ENCODE peak calls at places on chromosomes 5 and 9, in ten cellular contexts. J, I, V, Z, N, F, Y, M, G and K are unnamed samples.

GRCh38 chr9:75111019-75111622 is 22.8 kb downstream of the OSTF1 start:
- DNase-seq in Z (no peak), N (no peak), F (no peak), M (no peak), G (no peak), I (no peak), V (peak), J (no peak), Y (no peak), K (no peak)

GRCh38 chr5:60852317-60852716 is 8.2 kb upstream of the ELOVL7 start:
- DNase-seq in M (no peak), F (no peak), J (no peak), V (no peak), Z (no peak), I (no peak), G (no peak), Y (no peak), N (no peak), K (no peak)

GRCh38 chr5:107104774-107105050 is 566.0 kb downstream of the EFNA5 start:
- DNase-seq in I (peak), M (no peak), F (no peak), J (no peak), G (no peak), Y (no peak), N (no peak), Z (no peak), V (no peak), K (no peak)

GRCh38 chr5:139873033-139873794 is 77.6 kb downstream of the PSD2 start:
- DNase-seq in V (no peak), G (no peak), I (no peak), F (no peak), Z (no peak), M (no peak), N (no peak), Y (no peak), J (peak), K (no peak)

GRCh38 chr5:75021229-75021628 is 31.1 kb downstream of the GCNT4 start:
- DNase-seq in F (no peak), N (no peak), M (no peak), V (no peak), I (no peak), G (no peak), J (no peak), Z (no peak), Y (no peak), K (no peak)

GRCh38 chr5:74252033-74252430 is 388.5 kb downstream of the ENC1 start:
- DNase-seq in F (no peak), G (no peak), Y (no peak), V (no peak), I (no peak), J (peak), Z (no peak), M (no peak), N (no peak), K (no peak)

GRCh38 chr5:132100672-132101261 is 27.2 kb downstream of the CSF2 start:
- DNase-seq in N (no peak), J (no peak), G (no peak), Y (no peak), M (no peak), F (no peak), V (no peak), I (no peak), Z (peak), K (no peak)

GRCh38 chr5:64497390-64497789 is 8.4 kb upstream of the RGS7BP start:
- DNase-seq in Y (no peak), Z (no peak), N (no peak), M (peak), G (no peak), V (no peak), I (no peak), J (no peak), F (no peak), K (peak)

GRCh38 chr9:6686396-6686795 is 40.9 kb upstream of the GLDC start:
- DNase-seq in N (no peak), Y (no peak), V (no peak), F (no peak), I (peak), G (no peak), Z (no peak), J (no peak), M (peak), K (no peak)

GRCh38 chr5:1661311-1661710 is 137.6 kb upstream of the LPCAT1 start:
- DNase-seq in Z (no peak), N (no peak), J (no peak), F (no peak), M (no peak), G (no peak), V (no peak), Y (no peak), I (no peak), K (no peak)

GRCh38 chr5:74028976-74029375 is 403.0 kb downstream of the ARHGEF28 start:
- DNase-seq in I (no peak), F (no peak), N (no peak), Z (no peak), M (no peak), Y (no peak), V (no peak), G (no peak), J (no peak), K (no peak)

GRCh38 chr9:97830884-97831829 is 21.9 kb upstream of the FOXE1 start:
- DNase-seq in G (no peak), N (peak), Z (no peak), Y (no peak), F (no peak), I (no peak), J (no peak), M (no peak), V (no peak), K (no peak)

GRCh38 chr5:141485305-141486055 is 650 bp downstream of the PCDHGC4 start:
- DNase-seq in V (no peak), Y (no peak), M (no peak), G (no peak), Z (no peak), F (no peak), J (no peak), I (no peak), N (no peak), K (no peak)

GRCh38 chr5:36734422-36734821 is 128.0 kb downstream of the SLC1A3 start:
- DNase-seq in Y (no peak), Z (no peak), F (peak), G (no peak), V (no peak), I (peak), J (no peak), M (peak), N (no peak), K (no peak)

GRCh38 chr5:14579246-14579645 is 2.3 kb upstream of the OTULINL start:
- DNase-seq in J (no peak), G (no peak), V (no peak), N (no peak), Z (no peak), Y (no peak), I (no peak), M (no peak), F (no peak), K (no peak)

GRCh38 chr9:38081356-38082108 is 12.5 kb upstream of the SHB start:
- DNase-seq in Y (no peak), N (no peak), F (no peak), I (no peak), V (no peak), G (no peak), Z (no peak), M (no peak), J (no peak), K (no peak)

GRCh38 chr5:175253597-175253996 is 190.4 kb downstream of the DRD1 start:
- DNase-seq in G (no peak), N (no peak), I (no peak), V (no peak), J (no peak), Z (no peak), F (no peak), Y (no peak), M (peak), K (no peak)

GRCh38 chr9:109254317-109254716 is 66.5 kb downstream of the EPB41L4B start:
- DNase-seq in I (no peak), V (no peak), F (no peak), Y (no peak), M (peak), N (no peak), Z (no peak), J (no peak), G (no peak), K (no peak)

GRCh38 chr5:180860273-180860886 is 696 bp downstream of the ZFP62 start:
- DNase-seq in G (peak), N (peak), J (no peak), Z (peak), I (peak), V (peak), Y (no peak), M (no peak), F (no peak), K (peak)

GRCh38 chr5:58459860-58460726 is at the start of gene PLK2:
- DNase-seq in J (peak), Y (peak), N (peak), I (peak), F (peak), Z (peak), V (peak), G (peak), M (peak), K (peak)

GRCh38 chr9:84996049-84996448 is 326.5 kb downstream of the NTRK2 start:
- DNase-seq in M (no peak), J (no peak), Z (no peak), Y (no peak), I (peak), F (no peak), N (no peak), G (no peak), V (no peak), K (no peak)

GRCh38 chr5:145824040-145824439 is 11.1 kb downstream of the PRELID2 start:
- DNase-seq in V (no peak), M (peak), F (no peak), G (no peak), J (no peak), Y (no peak), Z (no peak), I (no peak), N (no peak), K (no peak)
- TF ChIP-seq POLR2A in V (no peak), M (no peak), F (no peak), G (no peak), J (no peak), Y (no peak), Z (no peak), I (no peak), N (no peak), K (no peak)

GRCh38 chr5:69213513-69214215 is 21.0 kb upstream of the CDK7 start:
- DNase-seq in F (no peak), V (no peak), G (no peak), Z (no peak), Y (no peak), I (peak), N (no peak), M (peak), J (no peak), K (peak)

GRCh38 chr5:69212022-69212421 is 22.6 kb downstream of the CENPH start:
- DNase-seq in Y (no peak), G (no peak), Z (no peak), J (no peak), F (no peak), N (no peak), M (no peak), V (no peak), I (no peak), K (no peak)

GRCh38 chr5:69217154-69217731 is 17.4 kb upstream of the CDK7 start:
- DNase-seq in Z (peak), N (no peak), V (no peak), I (no peak), F (no peak), J (no peak), Y (no peak), G (no peak), M (no peak), K (no peak)

GRCh38 chr5:69219939-69220338 is 14.7 kb upstream of the CDK7 start:
- DNase-seq in I (no peak), M (no peak), Y (no peak), Z (no peak), F (no peak), V (no peak), N (no peak), G (no peak), J (no peak), K (no peak)

DNA sequence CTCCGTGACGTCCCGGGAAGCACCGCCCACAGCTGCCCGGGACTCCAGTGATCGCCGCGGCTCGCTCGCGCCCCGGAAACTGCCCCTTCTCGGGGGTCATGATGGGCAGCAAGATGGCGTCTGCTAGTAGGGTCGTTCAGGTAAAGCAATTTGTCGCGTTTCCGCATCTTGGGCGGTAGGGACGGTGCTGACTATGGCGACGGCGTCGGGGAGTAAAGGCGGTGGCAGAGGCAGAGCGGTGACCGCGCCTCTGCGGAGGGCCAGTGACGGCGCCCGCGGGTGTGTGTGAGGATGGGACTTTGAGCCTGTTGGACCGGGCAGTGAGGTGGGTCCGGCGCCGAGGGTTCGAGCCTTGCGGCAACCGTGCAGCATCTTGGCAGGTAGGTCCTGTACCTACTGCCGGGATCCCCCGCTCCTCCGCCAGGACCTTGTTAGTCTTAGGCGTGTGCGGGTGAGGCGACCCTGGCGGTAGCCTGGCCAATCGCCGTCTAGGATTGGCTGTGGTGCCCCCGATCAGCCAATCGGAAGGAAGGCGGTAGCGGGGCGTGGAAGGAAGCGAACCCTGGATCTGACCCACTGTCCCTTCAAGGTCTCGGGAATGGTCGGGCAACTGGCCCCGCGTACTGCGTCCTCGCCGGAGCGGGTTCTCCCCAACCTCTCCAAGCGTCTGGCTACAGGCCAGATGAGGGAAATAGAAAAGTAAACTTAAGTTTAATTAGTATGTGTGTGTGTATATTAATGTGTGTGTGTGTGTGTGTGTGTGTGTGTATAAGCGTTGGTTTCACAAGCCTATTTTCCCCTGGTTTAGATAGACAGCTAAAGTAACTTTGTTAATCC is 16.7 kb upstream of the CDK7 start:
- DNase-seq in N (peak), I (peak), Z (peak), J (peak), M (peak), G (peak), V (peak), Y (peak), F (peak), K (peak)
- TF ChIP-seq POLR2A in N (peak), I (peak), Z (peak), J (peak), M (peak), G (peak), V (peak), Y (peak), F (peak), K (peak)

GRCh38 chr9:105694848-105695581 is 674 bp downstream of the TMEM38B start:
- DNase-seq in N (peak), G (peak), F (peak), J (peak), M (peak), Y (peak), V (no peak), I (peak), Z (peak), K (peak)
- TF ChIP-seq POLR2A in N (no peak), G (no peak), F (peak), J (peak), M (no peak), Y (no peak), V (no peak), I (no peak), Z (peak), K (no peak)

GRCh38 chr9:4489919-4490704 is at the start of gene SLC1A1:
- DNase-seq in Z (peak), G (peak), V (peak), I (peak), N (peak), M (peak), Y (peak), J (peak), F (peak), K (peak)
- TF ChIP-seq POLR2A in Z (peak), G (peak), V (no peak), I (peak), N (no peak), M (no peak), Y (peak), J (no peak), F (peak), K (no peak)

GRCh38 chr9:8961186-8961666 is 1161.6 kb upstream of the DMAC1 start:
- DNase-seq in M (no peak), N (no peak), G (no peak), V (no peak), Z (no peak), J (peak), F (no peak), Y (peak), I (no peak), K (no peak)
- TF ChIP-seq POLR2A in M (no peak), N (no peak), G (no peak), V (no peak), Z (no peak), J (no peak), F (no peak), Y (no peak), I (no peak), K (no peak)

DNA sequence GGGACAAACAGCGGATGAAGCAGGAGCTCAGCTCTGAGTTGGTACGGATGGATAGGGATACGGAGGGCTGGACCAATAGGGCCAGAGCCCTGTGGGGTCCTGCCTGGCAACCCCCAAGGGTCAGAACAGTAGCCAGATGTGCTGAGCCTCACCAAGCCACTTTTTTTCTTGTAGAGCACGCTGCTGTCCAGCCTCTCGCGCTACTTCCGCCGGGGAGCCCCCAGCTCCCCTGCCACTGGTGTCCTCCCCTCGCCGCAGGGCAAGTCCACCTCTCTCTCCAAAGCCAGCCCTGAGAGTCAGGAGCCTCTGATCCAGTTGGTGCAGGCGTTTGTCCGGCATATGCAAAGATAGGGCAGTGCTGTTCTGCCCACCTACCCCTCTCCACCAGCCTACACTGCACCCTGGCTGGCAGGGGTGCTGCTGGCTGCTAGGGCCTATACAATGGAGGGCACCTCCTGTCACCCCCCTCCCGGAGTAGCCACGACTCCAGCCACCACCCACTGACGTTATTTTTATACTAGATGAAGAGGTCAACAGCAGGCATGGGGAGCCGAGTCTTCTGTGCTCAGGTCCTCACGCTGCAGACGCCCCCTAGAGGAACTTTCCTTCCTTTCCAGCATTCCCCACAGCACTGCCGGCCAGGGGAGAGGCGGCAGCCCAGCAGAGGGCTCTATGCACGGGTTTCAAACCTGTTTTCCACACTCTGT is 21.6 kb downstream of the SH3GLB2 start:
- DNase-seq in F (peak), M (peak), J (peak), Y (peak), V (peak), Z (peak), G (peak), N (peak), I (peak), K (peak)
- TF ChIP-seq POLR2A in F (no peak), M (no peak), J (no peak), Y (no peak), V (no peak), Z (no peak), G (no peak), N (no peak), I (no peak), K (no peak)

DNA sequence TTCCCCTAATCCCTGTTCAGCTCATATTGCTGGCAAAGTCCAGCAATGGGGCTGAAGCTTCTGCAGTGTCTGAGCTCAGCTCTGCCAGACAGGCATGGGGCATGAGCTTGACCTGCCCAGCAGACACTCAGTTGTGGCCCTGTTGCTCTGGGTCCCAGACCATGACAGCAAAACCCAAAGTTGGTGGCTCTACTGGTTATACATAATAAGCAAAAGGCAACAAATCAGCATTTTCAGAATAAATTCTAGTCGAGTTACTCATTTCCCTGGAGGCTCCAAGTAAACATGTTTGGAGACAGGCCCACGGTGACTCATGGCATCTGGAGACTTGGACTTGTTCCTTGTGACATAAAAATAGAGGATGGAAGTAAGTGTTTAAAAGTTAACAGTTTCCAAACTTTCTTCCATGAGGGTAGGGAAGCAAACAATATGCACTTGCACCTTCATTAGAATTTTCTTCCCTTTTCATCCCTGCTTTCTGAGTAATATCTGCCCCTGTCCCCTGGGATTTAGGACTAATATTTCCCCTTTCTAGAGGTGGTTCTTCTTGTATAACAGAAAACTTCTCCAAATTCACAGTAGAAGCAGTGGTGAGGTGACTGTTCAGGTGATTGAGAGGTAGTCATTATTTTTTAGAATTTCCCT is 60.1 kb upstream of the SLC2A8 start:
- DNase-seq in V (peak), M (peak), I (peak), Y (peak), Z (peak), J (peak), N (no peak), F (peak), G (no peak), K (peak)
- TF ChIP-seq POLR2A in V (no peak), M (no peak), I (no peak), Y (no peak), Z (no peak), J (no peak), N (no peak), F (no peak), G (no peak), K (no peak)

DNA sequence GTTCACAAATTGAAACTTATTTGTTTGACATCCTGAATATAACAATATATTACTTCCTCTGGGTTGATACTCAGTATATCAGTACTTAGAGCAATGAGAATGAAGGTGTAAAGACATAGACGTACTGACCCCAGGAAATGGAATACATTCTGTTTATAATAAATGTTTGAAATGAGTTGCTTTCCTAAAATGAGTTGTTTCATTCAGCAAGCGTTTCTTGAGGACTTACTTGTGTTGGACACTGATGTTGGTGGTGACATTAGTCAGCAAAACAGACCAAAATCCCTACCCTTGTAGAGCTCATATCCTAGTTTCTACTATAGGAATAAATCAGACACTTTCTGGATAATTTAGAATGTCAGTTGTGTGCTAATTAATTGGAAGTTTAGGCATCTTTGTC is 184.3 kb downstream of the ZDHHC21 start:
- DNase-seq in G (no peak), Z (no peak), Y (no peak), I (no peak), V (no peak), J (no peak), N (no peak), F (no peak), M (no peak), K (no peak)
- TF ChIP-seq POLR2A in G (no peak), Z (no peak), Y (no peak), I (no peak), V (no peak), J (no peak), N (no peak), F (no peak), M (no peak), K (no peak)

GRCh38 chr9:105038057-105038456 is 110.1 kb upstream of the ABCA1 start:
- DNase-seq in N (no peak), Y (no peak), M (peak), J (no peak), F (no peak), V (no peak), G (no peak), Z (no peak), I (no peak), K (no peak)

GRCh38 chr9:105037139-105037538 is 109.2 kb upstream of the ABCA1 start:
- DNase-seq in V (no peak), Y (no peak), J (no peak), Z (no peak), M (no peak), N (no peak), G (no peak), F (no peak), I (no peak), K (no peak)

GRCh38 chr9:105043370-105043936 is 115.5 kb upstream of the ABCA1 start:
- DNase-seq in V (no peak), Y (no peak), N (no peak), Z (no peak), F (no peak), M (no peak), J (no peak), I (no peak), G (no peak), K (no peak)

GRCh38 chr9:105040462-105040861 is 112.5 kb upstream of the ABCA1 start:
- DNase-seq in M (no peak), I (no peak), Y (no peak), Z (no peak), G (no peak), J (no peak), V (no peak), N (no peak), F (no peak), K (no peak)

GRCh38 chr9:105039180-105039799 is 111.3 kb upstream of the ABCA1 start:
- DNase-seq in I (no peak), Z (no peak), F (no peak), G (no peak), J (no peak), N (no peak), V (no peak), Y (no peak), M (no peak), K (no peak)
- TF ChIP-seq POLR2A in I (no peak), Z (no peak), F (no peak), G (no peak), J (no peak), N (no peak), V (no peak), Y (no peak), M (no peak), K (no peak)